ENCODE peak calls at places on chromosomes 6 and 20, in eight cellular contexts. One of them, this sample, is unnamed.

GRCh38 chr20:51481311-51481997 is 61.1 kb downstream of the NFATC2 start:
- DNase-seq in lower lobe of right lung: no peak
- DNase-seq in uterus: no peak
- DNase-seq in mammary epithelial cell: no peak
- DNase-seq in heart right ventricle: no peak
- DNase-seq in HCT116: no peak
- DNase-seq in coronary artery: no peak
- DNase-seq in choroid plexus epithelial cell: no peak
- DNase-seq in this sample: no peak

GRCh38 chr6:163585932-163586437 is 171.5 kb downstream of the QKI start:
- DNase-seq in mammary epithelial cell: peak
- DNase-seq in coronary artery: peak
- DNase-seq in lower lobe of right lung: peak
- DNase-seq in HCT116: peak
- DNase-seq in uterus: peak
- DNase-seq in choroid plexus epithelial cell: peak
- DNase-seq in heart right ventricle: peak
- DNase-seq in this sample: peak

GRCh38 chr20:41482647-41483552 is 116.3 kb upstream of the EMILIN3 start:
- DNase-seq in HCT116: no peak
- DNase-seq in coronary artery: no peak
- DNase-seq in mammary epithelial cell: peak
- DNase-seq in uterus: no peak
- DNase-seq in heart right ventricle: no peak
- DNase-seq in choroid plexus epithelial cell: peak
- DNase-seq in lower lobe of right lung: no peak
- DNase-seq in this sample: peak

GRCh38 chr6:125273965-125274364 is 27.8 kb downstream of the HDDC2 start:
- DNase-seq in uterus: no peak
- DNase-seq in HCT116: peak
- DNase-seq in coronary artery: no peak
- DNase-seq in mammary epithelial cell: peak
- DNase-seq in heart right ventricle: no peak
- DNase-seq in lower lobe of right lung: no peak
- DNase-seq in choroid plexus epithelial cell: peak
- DNase-seq in this sample: peak

GRCh38 chr6:52534966-52535390 is 41.9 kb downstream of the TRAM2 start:
- DNase-seq in HCT116: no peak
- DNase-seq in choroid plexus epithelial cell: no peak
- DNase-seq in mammary epithelial cell: no peak
- DNase-seq in uterus: no peak
- DNase-seq in heart right ventricle: no peak
- DNase-seq in lower lobe of right lung: no peak
- DNase-seq in coronary artery: no peak
- DNase-seq in this sample: no peak

GRCh38 chr6:44128020-44128917 is 915 bp downstream of the TMEM63B start:
- DNase-seq in uterus: peak
- DNase-seq in mammary epithelial cell: peak
- DNase-seq in HCT116: no peak
- DNase-seq in lower lobe of right lung: peak
- DNase-seq in heart right ventricle: peak
- DNase-seq in coronary artery: peak
- DNase-seq in choroid plexus epithelial cell: peak
- DNase-seq in this sample: no peak

GRCh38 chr6:109087661-109088264 is 6.9 kb downstream of the SESN1 start:
- DNase-seq in heart right ventricle: no peak
- DNase-seq in uterus: peak
- DNase-seq in HCT116: no peak
- DNase-seq in lower lobe of right lung: no peak
- DNase-seq in choroid plexus epithelial cell: no peak
- DNase-seq in mammary epithelial cell: no peak
- DNase-seq in coronary artery: no peak
- DNase-seq in this sample: no peak

GRCh38 chr6:74073429-74073828 is 377.4 kb downstream of the CD109 start:
- DNase-seq in lower lobe of right lung: no peak
- DNase-seq in heart right ventricle: no peak
- DNase-seq in coronary artery: no peak
- DNase-seq in choroid plexus epithelial cell: peak
- DNase-seq in uterus: no peak
- DNase-seq in HCT116: peak
- DNase-seq in mammary epithelial cell: peak
- DNase-seq in this sample: peak

GRCh38 chr6:122790740-122791679 is 2.0 kb downstream of the SMPDL3A start:
- DNase-seq in uterus: no peak
- DNase-seq in choroid plexus epithelial cell: peak
- DNase-seq in coronary artery: no peak
- DNase-seq in HCT116: no peak
- DNase-seq in mammary epithelial cell: no peak
- DNase-seq in lower lobe of right lung: no peak
- DNase-seq in heart right ventricle: no peak
- DNase-seq in this sample: no peak

GRCh38 chr20:33299111-33299603 is 16.1 kb downstream of the BPIFB1 start:
- DNase-seq in HCT116: peak
- DNase-seq in choroid plexus epithelial cell: peak
- DNase-seq in coronary artery: no peak
- DNase-seq in uterus: peak
- DNase-seq in mammary epithelial cell: peak
- DNase-seq in heart right ventricle: peak
- DNase-seq in lower lobe of right lung: peak
- DNase-seq in this sample: peak

GRCh38 chr6:75094614-75095321 is 111.1 kb downstream of the COL12A1 start:
- DNase-seq in uterus: no peak
- DNase-seq in choroid plexus epithelial cell: peak
- DNase-seq in coronary artery: no peak
- DNase-seq in mammary epithelial cell: no peak
- DNase-seq in lower lobe of right lung: no peak
- DNase-seq in HCT116: no peak
- DNase-seq in heart right ventricle: no peak
- DNase-seq in this sample: peak

GRCh38 chr6:48917233-48917632 is 545.8 kb downstream of the MMUT start:
- DNase-seq in choroid plexus epithelial cell: no peak
- DNase-seq in heart right ventricle: no peak
- DNase-seq in mammary epithelial cell: no peak
- DNase-seq in uterus: no peak
- DNase-seq in HCT116: no peak
- DNase-seq in lower lobe of right lung: no peak
- DNase-seq in coronary artery: no peak
- DNase-seq in this sample: no peak

GRCh38 chr6:39821739-39822532 is 29.8 kb downstream of the DAAM2 start:
- DNase-seq in coronary artery: no peak
- DNase-seq in uterus: peak
- DNase-seq in mammary epithelial cell: no peak
- DNase-seq in lower lobe of right lung: no peak
- DNase-seq in heart right ventricle: peak
- DNase-seq in choroid plexus epithelial cell: no peak
- DNase-seq in HCT116: no peak
- DNase-seq in this sample: no peak

GRCh38 chr6:56819604-56820003 is 135.3 kb upstream of the BEND6 start:
- DNase-seq in choroid plexus epithelial cell: no peak
- DNase-seq in heart right ventricle: no peak
- DNase-seq in lower lobe of right lung: no peak
- DNase-seq in uterus: no peak
- DNase-seq in coronary artery: no peak
- DNase-seq in HCT116: no peak
- DNase-seq in mammary epithelial cell: no peak
- DNase-seq in this sample: no peak

GRCh38 chr6:90159452-90159851 is 137.2 kb downstream of the BACH2 start:
- DNase-seq in uterus: no peak
- DNase-seq in choroid plexus epithelial cell: no peak
- DNase-seq in heart right ventricle: no peak
- DNase-seq in lower lobe of right lung: no peak
- DNase-seq in coronary artery: no peak
- DNase-seq in HCT116: no peak
- DNase-seq in mammary epithelial cell: no peak
- DNase-seq in this sample: no peak

GRCh38 chr20:15061955-15062354 is 724.5 kb upstream of the FLRT3 start:
- DNase-seq in coronary artery: no peak
- DNase-seq in HCT116: no peak
- DNase-seq in heart right ventricle: no peak
- DNase-seq in choroid plexus epithelial cell: no peak
- DNase-seq in mammary epithelial cell: peak
- DNase-seq in uterus: no peak
- DNase-seq in lower lobe of right lung: no peak
- DNase-seq in this sample: no peak

GRCh38 chr6:134994431-134994830 is 44.5 kb upstream of the ALDH8A1 start:
- DNase-seq in lower lobe of right lung: no peak
- DNase-seq in heart right ventricle: no peak
- DNase-seq in HCT116: no peak
- DNase-seq in coronary artery: no peak
- DNase-seq in choroid plexus epithelial cell: no peak
- DNase-seq in mammary epithelial cell: no peak
- DNase-seq in uterus: no peak
- DNase-seq in this sample: no peak

GRCh38 chr6:151014404-151015150 is 149.1 kb downstream of the MTHFD1L start:
- DNase-seq in coronary artery: no peak
- DNase-seq in choroid plexus epithelial cell: peak
- DNase-seq in heart right ventricle: peak
- DNase-seq in HCT116: peak
- DNase-seq in uterus: peak
- DNase-seq in mammary epithelial cell: peak
- DNase-seq in lower lobe of right lung: peak
- DNase-seq in this sample: peak

GRCh38 chr6:151209071-151209831 is 30.5 kb upstream of the AKAP12 start:
- DNase-seq in heart right ventricle: no peak
- DNase-seq in mammary epithelial cell: peak
- DNase-seq in coronary artery: no peak
- DNase-seq in lower lobe of right lung: no peak
- DNase-seq in uterus: no peak
- DNase-seq in choroid plexus epithelial cell: peak
- DNase-seq in HCT116: peak
- DNase-seq in this sample: peak

GRCh38 chr20:41586784-41587183 is 31.4 kb downstream of the CHD6 start:
- DNase-seq in heart right ventricle: no peak
- DNase-seq in lower lobe of right lung: no peak
- DNase-seq in uterus: no peak
- DNase-seq in HCT116: no peak
- DNase-seq in coronary artery: no peak
- DNase-seq in mammary epithelial cell: no peak
- DNase-seq in choroid plexus epithelial cell: no peak
- DNase-seq in this sample: no peak

GRCh38 chr6:157488058-157488457 is 107.1 kb downstream of the ZDHHC14 start:
- DNase-seq in uterus: no peak
- DNase-seq in choroid plexus epithelial cell: no peak
- DNase-seq in HCT116: no peak
- DNase-seq in coronary artery: no peak
- DNase-seq in heart right ventricle: no peak
- DNase-seq in lower lobe of right lung: no peak
- DNase-seq in mammary epithelial cell: no peak
- DNase-seq in this sample: no peak

GRCh38 chr6:129575378-129576118 is 134.4 kb downstream of the ARHGAP18 start:
- DNase-seq in HCT116: peak
- DNase-seq in choroid plexus epithelial cell: peak
- DNase-seq in heart right ventricle: no peak
- DNase-seq in lower lobe of right lung: no peak
- DNase-seq in coronary artery: no peak
- DNase-seq in mammary epithelial cell: peak
- DNase-seq in uterus: no peak
- DNase-seq in this sample: peak

GRCh38 chr6:133567656-133568055 is 321.3 kb upstream of the TCF21 start:
- DNase-seq in coronary artery: no peak
- DNase-seq in heart right ventricle: no peak
- DNase-seq in uterus: no peak
- DNase-seq in HCT116: no peak
- DNase-seq in choroid plexus epithelial cell: no peak
- DNase-seq in mammary epithelial cell: no peak
- DNase-seq in lower lobe of right lung: no peak
- DNase-seq in this sample: no peak

DNA sequence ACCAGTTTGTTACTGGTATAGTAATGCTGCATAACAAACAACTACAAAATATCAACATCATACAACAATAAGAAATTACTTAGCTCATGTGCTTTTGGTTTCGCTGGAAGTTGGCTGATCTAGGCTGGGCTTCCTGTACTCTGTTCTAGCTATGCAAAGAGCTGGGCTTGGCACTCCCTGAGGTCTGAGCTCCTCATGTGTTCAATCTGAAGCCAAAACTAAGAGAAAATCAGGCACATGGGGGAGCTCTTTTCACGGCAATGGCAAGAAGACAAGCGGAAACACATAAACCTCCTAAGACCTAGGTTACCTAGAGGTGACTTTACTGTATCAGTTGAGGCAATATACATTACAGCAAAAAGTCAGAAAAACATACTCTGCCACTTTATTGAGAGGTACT is 574.2 kb downstream of the KHDRBS2 start:
- DNase-seq in lower lobe of right lung: no peak
- DNase-seq in HCT116: no peak
- DNase-seq in coronary artery: no peak
- DNase-seq in uterus: no peak
- DNase-seq in mammary epithelial cell: no peak
- DNase-seq in heart right ventricle: no peak
- DNase-seq in choroid plexus epithelial cell: no peak
- DNase-seq in this sample: no peak
- TF ChIP-seq CTCF in lower lobe of right lung: no peak
- TF ChIP-seq CTCF in HCT116: no peak
- TF ChIP-seq CTCF in coronary artery: no peak
- TF ChIP-seq CTCF in uterus: no peak
- TF ChIP-seq CTCF in mammary epithelial cell: no peak
- TF ChIP-seq CTCF in heart right ventricle: no peak
- TF ChIP-seq CTCF in choroid plexus epithelial cell: no peak
- TF ChIP-seq CTCF in this sample: no peak

GRCh38 chr6:7108196-7108963 is 619 bp downstream of the RREB1 start:
- DNase-seq in lower lobe of right lung: peak
- DNase-seq in heart right ventricle: peak
- DNase-seq in mammary epithelial cell: peak
- DNase-seq in HCT116: no peak
- DNase-seq in uterus: peak
- DNase-seq in coronary artery: peak
- DNase-seq in choroid plexus epithelial cell: peak
- DNase-seq in this sample: peak
- H3K4me3 ChIP-seq in lower lobe of right lung: peak
- H3K4me3 ChIP-seq in heart right ventricle: peak
- H3K4me3 ChIP-seq in mammary epithelial cell: peak
- H3K4me3 ChIP-seq in HCT116: peak
- H3K4me3 ChIP-seq in uterus: peak
- H3K4me3 ChIP-seq in coronary artery: peak
- H3K4me3 ChIP-seq in choroid plexus epithelial cell: peak
- H3K4me3 ChIP-seq in this sample: peak

DNA sequence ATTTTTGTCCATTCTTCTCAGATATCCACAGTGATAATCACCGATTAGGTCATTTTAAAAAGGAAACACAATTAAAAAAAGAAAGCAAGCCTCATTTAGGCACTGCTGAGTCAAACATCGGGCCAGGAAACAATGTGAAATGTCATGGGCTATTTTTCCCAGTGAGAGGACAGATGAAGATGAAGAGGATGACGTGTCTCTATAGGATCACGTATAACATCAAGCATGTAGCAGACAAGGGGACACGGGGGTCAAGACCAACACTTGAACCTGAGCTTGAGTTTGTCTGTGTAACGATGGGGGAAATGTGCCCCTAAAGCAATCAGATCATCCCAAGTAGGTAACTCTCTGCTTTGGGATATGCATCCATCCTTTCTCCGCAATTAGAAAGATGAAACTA is 553.2 kb downstream of the CD83 start:
- DNase-seq in heart right ventricle: no peak
- DNase-seq in coronary artery: no peak
- DNase-seq in uterus: no peak
- DNase-seq in HCT116: no peak
- DNase-seq in mammary epithelial cell: no peak
- DNase-seq in lower lobe of right lung: no peak
- DNase-seq in choroid plexus epithelial cell: no peak
- DNase-seq in this sample: no peak
- TF ChIP-seq CTCF in heart right ventricle: no peak
- TF ChIP-seq CTCF in coronary artery: no peak
- TF ChIP-seq CTCF in uterus: no peak
- TF ChIP-seq CTCF in HCT116: no peak
- TF ChIP-seq CTCF in mammary epithelial cell: no peak
- TF ChIP-seq CTCF in lower lobe of right lung: no peak
- TF ChIP-seq CTCF in choroid plexus epithelial cell: no peak
- TF ChIP-seq CTCF in this sample: no peak

GRCh38 chr6:79613912-79614311 is 17.2 kb upstream of the SH3BGRL2 start:
- DNase-seq in mammary epithelial cell: no peak
- DNase-seq in HCT116: no peak
- DNase-seq in choroid plexus epithelial cell: no peak
- DNase-seq in heart right ventricle: no peak
- DNase-seq in lower lobe of right lung: no peak
- DNase-seq in coronary artery: no peak
- DNase-seq in uterus: no peak
- DNase-seq in this sample: no peak
- H3K4me3 ChIP-seq in mammary epithelial cell: no peak
- H3K4me3 ChIP-seq in HCT116: no peak
- H3K4me3 ChIP-seq in choroid plexus epithelial cell: no peak
- H3K4me3 ChIP-seq in heart right ventricle: no peak
- H3K4me3 ChIP-seq in lower lobe of right lung: no peak
- H3K4me3 ChIP-seq in coronary artery: no peak
- H3K4me3 ChIP-seq in uterus: no peak
- H3K4me3 ChIP-seq in this sample: no peak